ENCODE peak calls at places on chromosomes 2 and 18, in eight cellular contexts. One of them, this sample, is unnamed.

GRCh38 chr2:152459116-152459515 is 124.1 kb downstream of the FMNL2 start:
- DNase-seq in adrenal gland: no peak
- DNase-seq in prostate gland: no peak
- DNase-seq in IMR-90: no peak
- DNase-seq in HCT116: no peak
- DNase-seq in GM12892: no peak
- DNase-seq in Peyer's patch: no peak
- DNase-seq in breast epithelium: no peak
- DNase-seq in this sample: no peak

GRCh38 chr2:69744456-69744855 is 2.5 kb downstream of the ANXA4 start:
- DNase-seq in adrenal gland: no peak
- DNase-seq in GM12892: no peak
- DNase-seq in breast epithelium: no peak
- DNase-seq in HCT116: no peak
- DNase-seq in Peyer's patch: no peak
- DNase-seq in prostate gland: no peak
- DNase-seq in IMR-90: no peak
- DNase-seq in this sample: no peak

GRCh38 chr18:4204151-4204720 is 250.9 kb downstream of the DLGAP1 start:
- DNase-seq in adrenal gland: no peak
- DNase-seq in IMR-90: no peak
- DNase-seq in GM12892: no peak
- DNase-seq in breast epithelium: no peak
- DNase-seq in prostate gland: no peak
- DNase-seq in HCT116: no peak
- DNase-seq in Peyer's patch: no peak
- DNase-seq in this sample: no peak

GRCh38 chr2:206481056-206481455 is 37.7 kb downstream of the ADAM23 start:
- DNase-seq in breast epithelium: no peak
- DNase-seq in prostate gland: no peak
- DNase-seq in adrenal gland: no peak
- DNase-seq in IMR-90: no peak
- DNase-seq in HCT116: no peak
- DNase-seq in Peyer's patch: no peak
- DNase-seq in GM12892: no peak
- DNase-seq in this sample: no peak

GRCh38 chr2:178250429-178250828 is 56.1 kb downstream of the OSBPL6 start:
- DNase-seq in IMR-90: no peak
- DNase-seq in GM12892: no peak
- DNase-seq in prostate gland: no peak
- DNase-seq in HCT116: no peak
- DNase-seq in Peyer's patch: no peak
- DNase-seq in breast epithelium: no peak
- DNase-seq in adrenal gland: no peak
- DNase-seq in this sample: no peak

GRCh38 chr2:166351319-166351718 is 24.4 kb downstream of the SCN9A start:
- DNase-seq in adrenal gland: no peak
- DNase-seq in prostate gland: no peak
- DNase-seq in breast epithelium: no peak
- DNase-seq in IMR-90: peak
- DNase-seq in Peyer's patch: no peak
- DNase-seq in HCT116: no peak
- DNase-seq in GM12892: no peak
- DNase-seq in this sample: no peak

GRCh38 chr2:38586926-38587325 is 15.8 kb downstream of the HNRNPLL start:
- DNase-seq in breast epithelium: no peak
- DNase-seq in prostate gland: no peak
- DNase-seq in adrenal gland: no peak
- DNase-seq in Peyer's patch: no peak
- DNase-seq in IMR-90: peak
- DNase-seq in GM12892: no peak
- DNase-seq in HCT116: no peak
- DNase-seq in this sample: no peak

GRCh38 chr2:67867735-67868134 is 195.1 kb downstream of the C1D start:
- DNase-seq in HCT116: no peak
- DNase-seq in breast epithelium: no peak
- DNase-seq in prostate gland: no peak
- DNase-seq in adrenal gland: no peak
- DNase-seq in IMR-90: peak
- DNase-seq in GM12892: no peak
- DNase-seq in Peyer's patch: no peak
- DNase-seq in this sample: no peak

GRCh38 chr18:55316615-55317184 is 271.3 kb downstream of the TCF4 start:
- DNase-seq in HCT116: no peak
- DNase-seq in adrenal gland: no peak
- DNase-seq in breast epithelium: no peak
- DNase-seq in IMR-90: no peak
- DNase-seq in Peyer's patch: no peak
- DNase-seq in prostate gland: no peak
- DNase-seq in GM12892: no peak
- DNase-seq in this sample: no peak

GRCh38 chr2:33216508-33217182 is 259.8 kb upstream of the RASGRP3 start:
- DNase-seq in HCT116: no peak
- DNase-seq in prostate gland: no peak
- DNase-seq in Peyer's patch: no peak
- DNase-seq in adrenal gland: peak
- DNase-seq in IMR-90: peak
- DNase-seq in GM12892: no peak
- DNase-seq in breast epithelium: no peak
- DNase-seq in this sample: peak

GRCh38 chr18:12606592-12607315 is 51.2 kb downstream of the SPIRE1 start:
- DNase-seq in HCT116: peak
- DNase-seq in IMR-90: peak
- DNase-seq in Peyer's patch: no peak
- DNase-seq in adrenal gland: no peak
- DNase-seq in prostate gland: no peak
- DNase-seq in GM12892: no peak
- DNase-seq in breast epithelium: no peak
- DNase-seq in this sample: no peak

GRCh38 chr2:95077893-95078603 is 43.6 kb downstream of the MRPS5 start:
- DNase-seq in prostate gland: no peak
- DNase-seq in adrenal gland: no peak
- DNase-seq in IMR-90: no peak
- DNase-seq in GM12892: no peak
- DNase-seq in Peyer's patch: no peak
- DNase-seq in breast epithelium: no peak
- DNase-seq in HCT116: no peak
- DNase-seq in this sample: no peak

GRCh38 chr2:14072338-14072737 is 560.2 kb upstream of the LRATD1 start:
- DNase-seq in Peyer's patch: no peak
- DNase-seq in GM12892: no peak
- DNase-seq in HCT116: no peak
- DNase-seq in prostate gland: no peak
- DNase-seq in breast epithelium: no peak
- DNase-seq in adrenal gland: no peak
- DNase-seq in IMR-90: no peak
- DNase-seq in this sample: no peak

GRCh38 chr2:200778038-200778437 is 33.7 kb upstream of the BZW1 start:
- DNase-seq in prostate gland: no peak
- DNase-seq in Peyer's patch: no peak
- DNase-seq in IMR-90: no peak
- DNase-seq in GM12892: no peak
- DNase-seq in breast epithelium: no peak
- DNase-seq in adrenal gland: no peak
- DNase-seq in HCT116: no peak
- DNase-seq in this sample: no peak

GRCh38 chr2:47631840-47632398 is 151.0 kb upstream of the MSH6 start:
- DNase-seq in Peyer's patch: no peak
- DNase-seq in prostate gland: no peak
- DNase-seq in adrenal gland: peak
- DNase-seq in GM12892: no peak
- DNase-seq in IMR-90: peak
- DNase-seq in breast epithelium: no peak
- DNase-seq in HCT116: peak
- DNase-seq in this sample: peak

GRCh38 chr2:119435148-119435952 is 3.7 kb downstream of the TMEM37 start:
- DNase-seq in GM12892: no peak
- DNase-seq in prostate gland: no peak
- DNase-seq in IMR-90: no peak
- DNase-seq in breast epithelium: no peak
- DNase-seq in adrenal gland: no peak
- DNase-seq in Peyer's patch: no peak
- DNase-seq in HCT116: no peak
- DNase-seq in this sample: no peak

GRCh38 chr2:74548919-74549684 is 4.6 kb downstream of the LOXL3 start:
- DNase-seq in breast epithelium: no peak
- DNase-seq in GM12892: no peak
- DNase-seq in adrenal gland: peak
- DNase-seq in HCT116: no peak
- DNase-seq in IMR-90: peak
- DNase-seq in Peyer's patch: no peak
- DNase-seq in prostate gland: peak
- DNase-seq in this sample: peak

GRCh38 chr18:48066225-48066652 is 135.8 kb upstream of the SMAD2 start:
- DNase-seq in prostate gland: no peak
- DNase-seq in GM12892: no peak
- DNase-seq in IMR-90: no peak
- DNase-seq in HCT116: no peak
- DNase-seq in breast epithelium: no peak
- DNase-seq in adrenal gland: no peak
- DNase-seq in Peyer's patch: no peak
- DNase-seq in this sample: no peak

GRCh38 chr2:175600024-175600831 is 401.8 kb downstream of the LNPK start:
- DNase-seq in Peyer's patch: no peak
- DNase-seq in adrenal gland: peak
- DNase-seq in IMR-90: no peak
- DNase-seq in breast epithelium: no peak
- DNase-seq in GM12892: no peak
- DNase-seq in prostate gland: no peak
- DNase-seq in HCT116: no peak
- DNase-seq in this sample: no peak

GRCh38 chr2:85913854-85914524 is 25.2 kb upstream of the ST3GAL5 start:
- DNase-seq in IMR-90: peak
- DNase-seq in prostate gland: no peak
- DNase-seq in breast epithelium: no peak
- DNase-seq in GM12892: no peak
- DNase-seq in Peyer's patch: no peak
- DNase-seq in HCT116: no peak
- DNase-seq in adrenal gland: no peak
- DNase-seq in this sample: no peak

GRCh38 chr2:8679827-8680731 is 1.8 kb upstream of the ID2 start:
- DNase-seq in adrenal gland: peak
- DNase-seq in HCT116: peak
- DNase-seq in GM12892: no peak
- DNase-seq in breast epithelium: peak
- DNase-seq in IMR-90: peak
- DNase-seq in Peyer's patch: no peak
- DNase-seq in prostate gland: peak
- DNase-seq in this sample: peak
- TF ChIP-seq POLR2A in adrenal gland: no peak
- TF ChIP-seq POLR2A in HCT116: peak
- TF ChIP-seq POLR2A in GM12892: no peak
- TF ChIP-seq POLR2A in breast epithelium: no peak
- TF ChIP-seq POLR2A in IMR-90: peak
- TF ChIP-seq POLR2A in Peyer's patch: peak
- TF ChIP-seq POLR2A in prostate gland: no peak
- TF ChIP-seq POLR2A in this sample: peak

DNA sequence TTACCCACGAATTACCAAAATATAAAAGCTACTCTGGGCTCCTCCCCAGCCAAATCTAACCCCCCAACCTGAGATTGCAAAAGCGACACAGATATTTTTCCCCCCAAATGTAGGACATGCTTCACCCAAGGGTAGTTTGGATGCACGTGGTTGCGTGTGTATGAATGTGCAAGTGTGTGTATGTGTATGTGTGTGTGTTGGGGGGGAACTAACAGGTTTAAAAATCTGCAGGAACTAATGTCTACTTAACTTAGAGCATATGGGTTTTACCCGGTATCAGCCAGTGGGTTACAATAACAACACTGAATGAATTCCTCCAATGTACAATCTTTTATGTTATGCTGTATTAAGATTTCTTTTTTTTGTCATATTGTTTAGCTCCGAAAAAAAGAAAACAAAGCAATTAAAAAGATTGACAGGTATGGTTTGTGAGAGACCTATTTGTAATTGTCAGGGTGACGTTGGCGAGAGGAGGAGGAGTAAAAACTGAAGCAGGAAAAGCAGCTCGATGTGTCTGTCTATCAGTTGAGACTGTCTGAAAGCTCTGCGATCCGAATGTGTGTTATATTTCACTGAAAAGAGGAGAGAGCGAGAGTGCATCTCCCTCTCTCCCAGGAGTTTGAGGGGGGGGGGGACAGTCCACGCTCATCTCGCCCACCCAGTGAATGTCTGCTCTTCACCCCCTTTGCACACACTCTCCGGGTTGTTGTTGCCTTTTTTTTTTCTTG is at the start of gene TSHZ1:
- DNase-seq in HCT116: peak
- DNase-seq in breast epithelium: no peak
- DNase-seq in adrenal gland: peak
- DNase-seq in IMR-90: peak
- DNase-seq in prostate gland: peak
- DNase-seq in GM12892: no peak
- DNase-seq in Peyer's patch: peak
- DNase-seq in this sample: peak
- TF ChIP-seq POLR2A in HCT116: peak
- TF ChIP-seq POLR2A in breast epithelium: peak
- TF ChIP-seq POLR2A in adrenal gland: peak
- TF ChIP-seq POLR2A in IMR-90: peak
- TF ChIP-seq POLR2A in prostate gland: peak
- TF ChIP-seq POLR2A in GM12892: peak
- TF ChIP-seq POLR2A in Peyer's patch: peak
- TF ChIP-seq POLR2A in this sample: peak

GRCh38 chr2:24045511-24046508 is 1.4 kb downstream of the WDCP start:
- DNase-seq in adrenal gland: no peak
- DNase-seq in IMR-90: no peak
- DNase-seq in HCT116: no peak
- DNase-seq in prostate gland: no peak
- DNase-seq in breast epithelium: no peak
- DNase-seq in Peyer's patch: no peak
- DNase-seq in GM12892: no peak
- DNase-seq in this sample: no peak
- TF ChIP-seq POLR2A in adrenal gland: no peak
- TF ChIP-seq POLR2A in IMR-90: no peak
- TF ChIP-seq POLR2A in HCT116: no peak
- TF ChIP-seq POLR2A in prostate gland: no peak
- TF ChIP-seq POLR2A in breast epithelium: no peak
- TF ChIP-seq POLR2A in Peyer's patch: no peak
- TF ChIP-seq POLR2A in GM12892: no peak
- TF ChIP-seq POLR2A in this sample: no peak

DNA sequence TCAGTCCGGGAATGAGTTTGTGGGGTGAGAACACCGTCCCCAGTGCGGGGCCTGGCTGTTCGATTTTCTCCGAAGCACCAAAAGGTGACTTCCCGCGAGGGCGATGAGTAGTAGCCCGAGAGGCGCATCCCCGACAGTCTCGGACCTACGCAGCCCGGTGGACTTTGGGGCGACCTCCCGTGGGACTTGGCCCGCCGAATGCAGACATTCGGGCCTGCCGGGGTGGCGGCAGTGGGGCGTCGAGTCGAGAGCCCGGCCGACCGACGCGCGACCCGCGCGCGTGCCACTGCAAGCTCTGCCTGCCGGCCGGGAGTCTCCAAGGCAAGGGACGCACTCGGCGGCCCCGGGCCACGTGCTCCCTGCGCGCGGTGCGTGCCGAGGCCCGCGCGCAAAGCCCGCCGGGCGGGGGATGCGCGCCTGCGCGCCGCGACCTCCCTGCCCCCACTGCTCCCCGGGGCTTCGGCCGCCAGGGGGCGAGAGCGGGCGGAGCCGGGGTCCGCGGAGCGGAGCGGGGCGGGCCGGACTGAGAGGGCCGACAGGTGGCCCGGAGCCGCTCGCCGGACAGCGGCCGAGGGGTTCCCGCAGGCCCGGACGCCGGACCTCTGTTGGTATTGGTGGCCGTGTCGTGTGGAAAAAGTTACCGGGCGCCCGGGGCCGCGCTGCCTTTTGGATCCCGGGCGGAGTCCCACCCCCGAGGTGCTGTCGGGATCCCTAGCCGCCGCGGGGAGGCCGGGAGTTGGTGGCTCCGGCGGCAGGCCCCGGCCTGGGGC is 1.8 kb downstream of the PTMA start:
- DNase-seq in GM12892: peak
- DNase-seq in adrenal gland: peak
- DNase-seq in breast epithelium: peak
- DNase-seq in prostate gland: peak
- DNase-seq in IMR-90: peak
- DNase-seq in HCT116: no peak
- DNase-seq in Peyer's patch: peak
- DNase-seq in this sample: peak
- TF ChIP-seq POLR2A in GM12892: peak
- TF ChIP-seq POLR2A in adrenal gland: peak
- TF ChIP-seq POLR2A in breast epithelium: no peak
- TF ChIP-seq POLR2A in prostate gland: peak
- TF ChIP-seq POLR2A in IMR-90: peak
- TF ChIP-seq POLR2A in HCT116: no peak
- TF ChIP-seq POLR2A in Peyer's patch: peak
- TF ChIP-seq POLR2A in this sample: no peak